ENCODE peak calls at places on chromosome 12, in four cellular contexts. M is mesendoderm, H is IMR-90, U is mesenchymal stem cell. L is an unnamed sample.
A peak's percentile ranks its signal among the peaks of the same experiment; 100 is the strongest.

GRCh38 chr12:112841891-112842290 is 50.3 kb downstream of the RPH3A start:
- DNase-seq in M (no peak), U (no peak), H (no peak), L (peak; percentile 7)

GRCh38 chr12:111773801-111774551 is 7.2 kb downstream of the ALDH2 start:
- DNase-seq in H (peak; percentile 97), U (peak; percentile 96), M (no peak), L (peak; percentile 60)

GRCh38 chr12:80353254-80353653 is 90.8 kb upstream of the PTPRQ start:
- DNase-seq in U (peak; percentile 62), M (no peak), H (peak; percentile 22), L (no peak)

GRCh38 chr12:49340971-49341776 is 4.2 kb upstream of the C1QL4 start:
- DNase-seq in H (no peak), U (no peak), M (no peak), L (no peak)

GRCh38 chr12:57214398-57214781 is 2.2 kb upstream of the NXPH4 start:
- DNase-seq in H (peak; percentile 50), M (peak; percentile 80), U (peak; percentile 71), L (peak; percentile 76)

GRCh38 chr12:41967668-41968649 is 176.7 kb downstream of the GXYLT1 start:
- DNase-seq in M (peak; percentile 85), U (peak; percentile 32), H (no peak), L (no peak)

GRCh38 chr12:53755451-53756290 is 3.9 kb upstream of the CISTR start:
- DNase-seq in M (peak; percentile 72), U (no peak), H (no peak), L (no peak)

GRCh38 chr12:27682534-27682933 is 13.7 kb upstream of the REP15 start:
- DNase-seq in H (peak; percentile 70), M (no peak), U (peak; percentile 6), L (no peak)

GRCh38 chr12:541676-542289 is 82.0 kb downstream of the B4GALNT3 start:
- DNase-seq in U (no peak), M (peak; percentile 71), H (no peak), L (no peak)

GRCh38 chr12:123250471-123251383 is 17.5 kb downstream of the MTRFR start:
- DNase-seq in U (no peak), H (no peak), M (peak; percentile 62), L (peak; percentile 41)

GRCh38 chr12:109154485-109155438 is 38.4 kb downstream of the ACACB start:
- DNase-seq in U (peak; percentile 62), M (peak; percentile 96), H (peak; percentile 53), L (peak; percentile 71)

GRCh38 chr12:42589465-42590323 is at the start of gene PRICKLE1:
- DNase-seq in M (peak; percentile 68), U (peak; percentile 56), H (peak; percentile 60), L (no peak)

GRCh38 chr12:14239350-14239934 is 126.0 kb upstream of the ATF7IP start:
- DNase-seq in H (no peak), U (peak; percentile 86), M (peak; percentile 94), L (peak; percentile 99)

GRCh38 chr12:65566776-65567175 is 257.5 kb upstream of the HMGA2 start:
- DNase-seq in U (peak; percentile 37), H (peak; percentile 45), M (no peak), L (no peak)

GRCh38 chr12:123150273-123150803 is 552 bp downstream of the PITPNM2 start:
- DNase-seq in M (no peak), H (no peak), U (peak; percentile 20), L (peak; percentile 38)

GRCh38 chr12:91493308-91493707 is 310.7 kb upstream of the DCN start:
- DNase-seq in M (no peak), H (no peak), U (no peak), L (no peak)

GRCh38 chr12:65152586-65152985 is 16.8 kb upstream of the LEMD3 start:
- DNase-seq in H (no peak), U (no peak), M (no peak), L (no peak)

GRCh38 chr12:88132387-88132786 is 9.5 kb downstream of the CEP290 start:
- DNase-seq in M (no peak), H (no peak), U (no peak), L (no peak)

GRCh38 chr12:75587340-75588106 is 76.1 kb upstream of the KRR1 start:
- DNase-seq in M (no peak), H (peak; percentile 52), U (peak; percentile 29), L (peak; percentile 16)

GRCh38 chr12:75529826-75530225 is 18.4 kb upstream of the KRR1 start:
- DNase-seq in U (no peak), M (no peak), H (no peak), L (no peak)

GRCh38 chr12:68310370-68310769 is 21.8 kb downstream of the MDM1 start:
- DNase-seq in H (peak; percentile 95), M (no peak), U (peak; percentile 42), L (no peak)

GRCh38 chr12:122354958-122355641 is 67.4 kb downstream of the CLIP1 start:
- DNase-seq in U (no peak), H (no peak), M (no peak), L (no peak)

GRCh38 chr12:118188690-118189371 is 52.9 kb downstream of the PEBP1 start:
- DNase-seq in U (peak; percentile 4), H (peak; percentile 60), M (no peak), L (no peak)

GRCh38 chr12:53604581-53604980 is 21.6 kb downstream of the ATF7 start:
- DNase-seq in U (no peak), M (no peak), H (no peak), L (no peak)

GRCh38 chr12:113422030-113422900 is at the start of gene SDSL:
- DNase-seq in H (peak; percentile 80), U (peak; percentile 86), M (peak; percentile 81), L (peak; percentile 73)

GRCh38 chr12:15230137-15230536 is 8.9 kb upstream of the RERG start:
- DNase-seq in H (no peak), M (no peak), U (no peak), L (no peak)

GRCh38 chr12:92989715-92990484 is 60.8 kb upstream of the EEA1 start:
- DNase-seq in H (no peak), U (no peak), M (peak; percentile 20), L (no peak)

GRCh38 chr12:58008658-58009057 is 67.3 kb downstream of the ATP23 start:
- DNase-seq in M (no peak), H (no peak), U (no peak), L (no peak)

GRCh38 chr12:102005256-102005655 is 56.5 kb downstream of the WASHC3 start:
- DNase-seq in H (no peak), U (no peak), M (peak; percentile 59), L (no peak)
- H3K9ac ChIP-seq in H (no peak overlapping the region), U (no peak overlapping the region), M (no peak overlapping the region), L (no peak overlapping the region)

GRCh38 chr12:7146906-7147305 is 16.7 kb downstream of the CLSTN3 start:
- DNase-seq in H (no peak), M (no peak), U (no peak), L (no peak)
- H4K8ac ChIP-seq in H (no peak overlapping the region), M (no peak overlapping the region), U (no peak overlapping the region), L (no peak overlapping the region)

GRCh38 chr12:46165191-46165590 is 103.7 kb downstream of the SLC38A1 start:
- DNase-seq in U (no peak), M (no peak), H (no peak), L (peak; percentile 58)

GRCh38 chr12:46160081-46160980 is 108.5 kb downstream of the SLC38A1 start:
- DNase-seq in M (no peak), U (peak; percentile 53), H (peak; percentile 44), L (peak; percentile 54)

GRCh38 chr12:46164186-46164585 is 104.7 kb downstream of the SLC38A1 start:
- DNase-seq in H (no peak), U (no peak), M (no peak), L (peak; percentile 88)

GRCh38 chr12:46159239-46159901 is 109.5 kb downstream of the SLC38A1 start:
- DNase-seq in M (no peak), H (no peak), U (no peak), L (no peak)

DNA sequence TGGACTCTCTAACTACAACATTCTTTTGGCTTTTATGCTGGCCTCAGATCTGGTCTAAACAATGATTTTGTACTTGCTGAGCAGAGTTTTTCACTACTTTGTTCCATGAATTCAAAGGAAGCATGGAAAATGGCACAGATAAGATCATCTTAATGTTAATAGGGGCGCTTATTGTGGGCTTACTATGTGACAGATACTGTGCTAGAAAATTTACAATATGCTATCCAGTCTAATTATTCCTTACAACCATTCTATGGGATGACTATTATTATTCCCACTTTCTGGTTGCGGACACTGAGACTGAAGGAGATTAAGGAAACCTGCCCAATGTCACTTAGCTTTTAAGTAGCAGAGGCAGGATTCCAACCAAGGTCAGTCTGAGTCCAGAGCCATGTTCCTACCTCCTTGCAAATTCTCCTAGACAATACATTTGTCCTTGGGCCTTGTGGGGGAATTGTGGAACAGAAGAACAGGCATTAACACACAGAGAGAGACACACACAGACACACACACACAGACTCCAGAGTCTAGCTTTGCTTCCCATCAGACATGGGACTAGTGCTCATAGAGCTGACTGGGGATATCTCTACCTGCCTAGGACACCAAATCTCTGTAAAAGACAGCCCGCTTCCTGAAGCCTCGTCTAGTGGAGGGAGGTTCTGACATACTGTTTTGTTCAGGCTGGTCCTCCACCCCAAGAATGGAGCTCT is 107.7 kb downstream of the SLC38A1 start:
- DNase-seq in U (no peak), H (no peak), M (no peak), L (no peak)
- H3K9ac ChIP-seq in U (no peak overlapping the region), H (no peak overlapping the region), M (no peak overlapping the region), L (no peak overlapping the region)

GRCh38 chr12:32106153-32106516 is 512 bp upstream of the BICD1 start:
- DNase-seq in H (no peak), U (no peak), M (no peak), L (no peak)

GRCh38 chr12:32104572-32105355 is 1.9 kb upstream of the BICD1 start:
- DNase-seq in H (no peak), U (no peak), M (no peak), L (no peak)

GRCh38 chr12:32107376-32108267 is 975 bp downstream of the BICD1 start:
- DNase-seq in U (peak; percentile 70), M (peak; percentile 74), H (peak; percentile 80), L (peak; percentile 22)

GRCh38 chr12:32108829-32109228 is 2.2 kb downstream of the BICD1 start:
- DNase-seq in M (no peak), H (no peak), U (no peak), L (no peak)

GRCh38 chr12:32106517-32107366 is at the start of gene BICD1:
- DNase-seq in H (peak; percentile 87), U (peak; percentile 91), M (peak; percentile 95), L (peak; percentile 64)
- H4K8ac ChIP-seq in H (peak within 1 kb of the TSS; percentile 84), U (peak within 1 kb of the TSS; percentile 87), M (no peak within 1 kb of the TSS), L (peak within 1 kb of the TSS; percentile 82)

GRCh38 chr12:126338031-126338441 is 1272.8 kb downstream of the AACS start:
- DNase-seq in H (no peak), U (no peak), M (no peak), L (no peak)
- H3K9ac ChIP-seq in H (no peak overlapping the region), U (no peak overlapping the region), M (no peak overlapping the region), L (no peak overlapping the region)

GRCh38 chr12:131137836-131138637 is 184.3 kb downstream of the ADGRD1 start:
- DNase-seq in H (no peak), U (no peak), M (peak; percentile 5), L (no peak)

GRCh38 chr12:131135786-131136538 is 182.3 kb downstream of the ADGRD1 start:
- DNase-seq in U (no peak), M (no peak), H (no peak), L (no peak)

GRCh38 chr12:131137009-131137835 is 183.5 kb downstream of the ADGRD1 start:
- DNase-seq in M (no peak), U (no peak), H (no peak), L (no peak)

GRCh38 chr12:131135311-131135785 is 181.6 kb downstream of the ADGRD1 start:
- DNase-seq in M (no peak), H (no peak), U (no peak), L (no peak)

DNA sequence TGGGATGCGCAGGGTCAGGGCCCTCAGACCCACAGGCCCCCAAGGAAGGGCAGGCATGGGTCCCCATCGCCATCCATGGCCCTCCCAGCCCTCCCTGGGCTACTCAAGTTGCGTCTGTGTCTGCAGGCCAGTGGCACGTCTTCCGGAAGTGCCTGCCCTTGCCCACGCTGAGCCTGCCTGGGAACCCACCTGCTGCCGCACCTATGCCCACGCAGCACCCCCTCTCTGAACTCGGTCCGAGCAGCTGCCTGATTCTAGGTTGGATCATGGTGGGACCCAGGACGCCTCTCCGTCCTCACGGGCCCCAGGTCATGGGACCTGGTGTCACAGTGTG is 182.8 kb downstream of the ADGRD1 start:
- DNase-seq in H (no peak), U (no peak), M (no peak), L (no peak)
- H4K8ac ChIP-seq in H (no peak overlapping the region), U (no peak overlapping the region), M (no peak overlapping the region), L (no peak overlapping the region)

L was measured in trophoblast cell.